ENCODE peak calls at places on chromosomes 12 and 14, in five cellular contexts. Y is endothelial cell of umbilical vein, R is A673, H is left lung, J is prostate gland. U is an unnamed sample.
A peak's percentile ranks its signal among the peaks of the same experiment; 100 is the strongest.

GRCh38 chr14:31243860-31244259 is 36.3 kb upstream of the HECTD1 start:
- DNase-seq in Y (no peak), R (no peak), H (no peak), J (no peak), U (no peak)

GRCh38 chr12:65278576-65279386 is at the start of gene MSRB3:
- DNase-seq in Y (peak; percentile 66), R (peak; percentile 56), H (peak; percentile 91), J (peak; percentile 60), U (peak; percentile 0)

GRCh38 chr12:102356690-102357089 is 123.7 kb downstream of the IGF1 start:
- DNase-seq in Y (no peak), R (no peak), H (no peak), J (no peak), U (no peak)

GRCh38 chr12:45050331-45050750 is 558 bp downstream of the DBX2 start:
- DNase-seq in Y (no peak), R (peak; percentile 8), H (peak; percentile 71), J (no peak), U (no peak)

GRCh38 chr12:70692681-70693288 is 55.6 kb upstream of the PTPRB start:
- DNase-seq in Y (peak; percentile 73), R (peak; percentile 18), H (no peak), J (no peak), U (no peak)

GRCh38 chr12:3490848-3491382 is at the start of gene PRMT8:
- DNase-seq in Y (no peak), R (no peak), H (no peak), J (no peak), U (no peak)

GRCh38 chr14:103104654-103105511 is 10.4 kb downstream of the EXOC3L4 start:
- DNase-seq in Y (no peak), R (peak; percentile 64), H (peak; percentile 97), J (peak; percentile 54), U (peak; percentile 74)

GRCh38 chr12:80230068-80230467 is 130.7 kb downstream of the OTOGL start:
- DNase-seq in Y (peak; percentile 61), R (peak; percentile 81), H (no peak), J (no peak), U (no peak)

GRCh38 chr12:52321433-52321832 is 235 bp upstream of the KRT83 start:
- DNase-seq in Y (no peak), R (no peak), H (no peak), J (peak; percentile 54), U (no peak)

GRCh38 chr12:752673-753400 is 458 bp downstream of the WNK1 start:
- DNase-seq in Y (peak; percentile 58), R (peak; percentile 32), H (peak; percentile 93), J (peak; percentile 38), U (peak; percentile 31)

GRCh38 chr12:57461326-57461903 is 1.8 kb downstream of the GLI1 start:
- DNase-seq in Y (peak; percentile 28), R (peak; percentile 92), H (peak; percentile 84), J (peak; percentile 41), U (no peak)

GRCh38 chr12:91127751-91128150 is 16.5 kb upstream of the LUM start:
- DNase-seq in Y (no peak), R (no peak), H (no peak), J (no peak), U (no peak)

GRCh38 chr12:96500686-96501085 is 11.3 kb downstream of the CFAP54 start:
- DNase-seq in Y (no peak), R (peak; percentile 50), H (no peak), J (no peak), U (no peak)

GRCh38 chr14:56648508-56649301 is 69.1 kb downstream of the TMEM260 start:
- DNase-seq in Y (no peak), R (peak; percentile 86), H (no peak), J (no peak), U (no peak)

GRCh38 chr12:28032811-28033537 is 60.4 kb upstream of the PTHLH start:
- DNase-seq in Y (no peak), R (no peak), H (no peak), J (no peak), U (no peak)

GRCh38 chr14:105272623-105273022 is 24.3 kb downstream of the BTBD6 start:
- DNase-seq in Y (no peak), R (no peak), H (no peak), J (no peak), U (no peak)

GRCh38 chr12:53476769-53477209 is 22.5 kb downstream of the MAP3K12 start:
- DNase-seq in Y (peak; percentile 36), R (peak; percentile 77), H (no peak), J (no peak), U (no peak)

GRCh38 chr12:53696655-53697321 is 20.9 kb upstream of the ATP5MC2 start:
- DNase-seq in Y (no peak), R (no peak), H (no peak), J (no peak), U (no peak)

GRCh38 chr12:78887008-78887407 is 22.4 kb downstream of the SYT1 start:
- DNase-seq in Y (peak; percentile 73), R (peak; percentile 84), H (no peak), J (no peak), U (no peak)

GRCh38 chr12:94769040-94769420 is 118.7 kb upstream of the TMCC3 start:
- DNase-seq in Y (peak; percentile 52), R (no peak), H (no peak), J (no peak), U (no peak)

GRCh38 chr12:94771199-94771598 is 120.8 kb upstream of the TMCC3 start:
- DNase-seq in Y (peak; percentile 66), R (no peak), H (no peak), J (no peak), U (no peak)

GRCh38 chr12:94770397-94770759 is 120.0 kb upstream of the TMCC3 start:
- DNase-seq in Y (no peak), R (no peak), H (no peak), J (no peak), U (no peak)

GRCh38 chr12:94770777-94771176 is 120.4 kb upstream of the TMCC3 start:
- DNase-seq in Y (no peak), R (no peak), H (no peak), J (peak; percentile 27), U (no peak)

GRCh38 chr12:94769746-94770396 is 119.5 kb upstream of the TMCC3 start:
- DNase-seq in Y (no peak), R (no peak), H (no peak), J (no peak), U (no peak)
- H3K27me3 ChIP-seq in Y (no peaks in the 10 kb centered on the region), R (no peaks in the 10 kb centered on the region), H (no peaks in the 10 kb centered on the region), J (no peaks in the 10 kb centered on the region), U (peaks cover 14% of the 10 kb centered on the region)

DNA sequence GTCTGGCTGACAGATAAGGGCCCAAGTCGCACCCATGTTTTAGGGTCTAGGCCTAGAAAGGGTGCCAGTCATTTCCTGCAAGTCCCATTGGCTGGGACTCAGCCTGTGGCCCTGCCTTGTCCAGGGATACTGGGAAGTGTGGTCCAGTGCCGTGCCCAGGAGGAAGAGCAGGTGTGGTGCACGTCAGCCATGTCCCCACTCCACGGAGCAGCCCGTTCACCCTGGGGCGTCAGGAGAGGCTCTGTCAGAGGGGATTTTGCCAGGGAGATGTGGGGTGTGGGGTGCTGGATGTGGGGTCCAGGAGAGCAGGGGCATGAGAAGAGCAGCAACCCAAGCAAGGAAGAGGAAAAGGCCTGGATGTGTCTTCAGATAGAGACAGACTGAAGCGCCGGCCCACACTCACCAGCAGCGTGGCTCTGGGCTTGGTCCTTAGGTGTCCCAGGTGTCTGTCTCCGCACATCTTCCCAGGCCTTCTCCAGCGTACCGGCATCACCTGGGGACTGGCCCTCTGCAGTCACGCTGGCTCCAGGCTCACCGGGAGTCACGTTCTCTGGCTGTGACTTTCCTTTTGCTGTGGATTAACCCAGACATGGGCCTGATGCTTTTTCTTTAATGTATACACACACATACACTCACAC is 138.2 kb downstream of the CACNA1C start:
- DNase-seq in Y (no peak), R (no peak), H (no peak), J (no peak), U (no peak)
- H3K27ac ChIP-seq in Y (no peak overlapping the region), R (no peak overlapping the region), H (no peak overlapping the region), J (no peak overlapping the region), U (no peak overlapping the region)

DNA sequence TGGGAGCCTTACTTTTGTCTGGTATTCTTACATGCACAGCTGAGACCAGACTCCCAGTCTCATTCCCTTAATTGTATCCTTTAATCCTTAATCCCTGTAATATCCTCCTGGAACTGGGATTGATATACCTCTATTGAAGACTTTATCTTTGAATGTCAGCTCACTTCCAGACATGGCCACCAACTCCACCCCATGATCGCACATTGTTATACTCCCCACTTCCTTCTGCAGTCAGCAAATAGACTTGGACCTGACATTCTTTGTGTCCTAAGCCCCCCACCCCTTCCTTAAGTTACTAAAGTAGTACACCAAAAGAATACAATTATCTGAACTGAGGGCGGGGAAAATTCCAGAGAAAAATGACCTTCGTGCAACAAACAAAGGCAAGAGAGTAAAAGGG is 8.6 kb upstream of the OSBPL8 start:
- DNase-seq in Y (no peak), R (no peak), H (no peak), J (no peak), U (no peak)
- TF ChIP-seq CTCF in Y (no peak), R (no peak), H (no peak), J (no peak), U (no peak)

GRCh38 chr12:132081423-132081822 is 62.7 kb downstream of the DDX51 start:
- DNase-seq in Y (no peak), R (no peak), H (no peak), J (no peak), U (no peak)
- H3K27me3 ChIP-seq in Y (no peaks in the 10 kb centered on the region), R (no peaks in the 10 kb centered on the region), H (no peaks in the 10 kb centered on the region), J (no peaks in the 10 kb centered on the region), U (no peaks in the 10 kb centered on the region)

GRCh38 chr14:55347040-55347439 is 64.6 kb downstream of the ATG14 start:
- DNase-seq in Y (no peak), R (no peak), H (no peak), J (no peak), U (no peak)
- H3K27ac ChIP-seq in Y (no peak overlapping the region), R (no peak overlapping the region), H (no peak overlapping the region), J (no peak overlapping the region), U (no peak overlapping the region)

DNA sequence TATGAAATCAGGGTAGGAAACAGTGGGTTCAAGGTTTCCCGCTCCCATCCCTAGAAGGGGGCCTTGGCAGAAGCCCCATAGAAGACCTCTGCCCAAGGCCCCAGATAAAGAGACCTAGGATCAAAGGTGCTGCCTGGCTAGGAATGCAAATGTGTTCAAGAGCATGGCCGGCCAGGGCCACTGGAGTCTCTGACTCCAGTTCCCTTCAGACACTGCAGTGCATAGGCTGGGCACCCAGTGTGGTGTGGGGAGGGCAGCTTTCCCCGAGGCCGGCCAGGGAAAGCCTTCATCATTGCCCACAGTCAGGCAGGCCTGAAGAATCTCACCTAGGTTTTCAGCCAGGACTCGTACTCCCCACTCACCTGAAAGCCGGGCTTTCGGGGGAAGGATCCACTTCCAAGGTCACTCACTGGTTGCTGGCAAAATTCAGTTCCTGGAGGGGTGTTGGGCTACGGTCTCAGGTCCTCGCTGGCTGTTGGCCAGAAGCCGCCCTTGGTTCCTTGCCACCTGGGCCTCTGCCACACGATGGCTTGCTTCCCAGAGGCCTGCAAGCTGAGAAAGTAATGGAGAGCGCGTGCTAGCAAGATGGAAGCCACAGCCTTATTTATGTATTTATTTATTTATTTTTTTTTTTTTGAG is 9.7 kb upstream of the PEBP1 start:
- DNase-seq in Y (no peak), R (no peak), H (no peak), J (no peak), U (no peak)
- TF ChIP-seq CTCF in Y (no peak), R (no peak), H (no peak), J (no peak), U (no peak)

U was measured in CD4-positive, alpha-beta T cell.